ENCODE peak calls at places on chromosomes 7 and 10, in six cellular contexts. J is heart left ventricle, G is neuronal stem cell, Z is cardiac muscle cell, P is PC-9, O is endodermal cell. D is an unnamed sample.

GRCh38 chr10:12631216-12631615 is 281.9 kb downstream of the CAMK1D start:
- DNase-seq in J (no peak), G (no peak), Z (peak), P (no peak), O (no peak), D (peak)

GRCh38 chr7:109939207-109939606 is 1151.7 kb upstream of the LRRN3 start:
- DNase-seq in J (no peak), G (no peak), Z (no peak), P (no peak), O (no peak), D (no peak)

GRCh38 chr10:36023939-36024338 is 381.8 kb upstream of the FZD8 start:
- DNase-seq in J (no peak), G (no peak), Z (peak), P (no peak), O (peak), D (no peak)

GRCh38 chr10:124228451-124228850 is 135.1 kb upstream of the CHST15 start:
- DNase-seq in J (no peak), G (no peak), Z (no peak), P (no peak), O (no peak), D (no peak)

GRCh38 chr7:130814753-130815152 is 80.7 kb upstream of the KLF14 start:
- DNase-seq in J (no peak), G (no peak), Z (peak), P (no peak), O (no peak), D (no peak)

GRCh38 chr7:67593807-67594206 is 597.2 kb downstream of the TYW1 start:
- DNase-seq in J (no peak), G (no peak), Z (no peak), P (no peak), O (no peak), D (no peak)

GRCh38 chr7:91128574-91129348 is 135.5 kb upstream of the FZD1 start:
- DNase-seq in J (no peak), G (no peak), Z (peak), P (no peak), O (peak), D (no peak)

GRCh38 chr10:131146790-131147189 is 164.7 kb downstream of the TCERG1L start:
- DNase-seq in J (no peak), G (no peak), Z (no peak), P (no peak), O (no peak), D (no peak)

GRCh38 chr7:129617607-129618006 is 6.1 kb downstream of the NRF1 start:
- DNase-seq in J (no peak), G (no peak), Z (no peak), P (no peak), O (no peak), D (peak)

GRCh38 chr10:6402349-6402709 is 177.7 kb downstream of the PRKCQ start:
- DNase-seq in J (no peak), G (no peak), Z (no peak), P (no peak), O (no peak), D (no peak)

GRCh38 chr7:25887266-25887665 is 264.7 kb upstream of the NFE2L3 start:
- DNase-seq in J (no peak), G (no peak), Z (no peak), P (no peak), O (no peak), D (no peak)

GRCh38 chr7:140230517-140230861 is 53.7 kb upstream of the KDM7A start:
- DNase-seq in J (peak), G (peak), Z (no peak), P (no peak), O (peak), D (peak)

GRCh38 chr7:16318463-16318862 is 102.9 kb downstream of the CRPPA start:
- DNase-seq in J (no peak), G (no peak), Z (no peak), P (peak), O (no peak), D (no peak)

GRCh38 chr10:119456435-119456810 is 86.1 kb downstream of the RGS10 start:
- DNase-seq in J (no peak), G (no peak), Z (no peak), P (no peak), O (no peak), D (no peak)

GRCh38 chr10:97331304-97331703 is 3.2 kb downstream of the FRAT2 start:
- DNase-seq in J (no peak), G (no peak), Z (no peak), P (no peak), O (no peak), D (no peak)

GRCh38 chr7:21338728-21339164 is 89.1 kb upstream of the SP4 start:
- DNase-seq in J (no peak), G (no peak), Z (no peak), P (no peak), O (no peak), D (peak)

GRCh38 chr7:140640060-140640611 is 477 bp downstream of the DENND2A start:
- DNase-seq in J (peak), G (no peak), Z (peak), P (no peak), O (peak), D (no peak)

GRCh38 chr10:21487416-21488180 is 37.9 kb downstream of the SKIDA1 start:
- DNase-seq in J (no peak), G (no peak), Z (no peak), P (no peak), O (peak), D (no peak)

GRCh38 chr7:16345979-16346958 is 75.1 kb downstream of the CRPPA start:
- DNase-seq in J (no peak), G (no peak), Z (peak), P (peak), O (no peak), D (peak)

GRCh38 chr7:131011437-131011752 is 277.4 kb upstream of the KLF14 start:
- DNase-seq in J (no peak), G (no peak), Z (no peak), P (no peak), O (peak), D (no peak)

GRCh38 chr7:21999896-22000295 is 54.2 kb upstream of the CDCA7L start:
- DNase-seq in J (no peak), G (no peak), Z (no peak), P (no peak), O (no peak), D (no peak)

GRCh38 chr7:128783143-128783799 is 7.7 kb upstream of the OPN1SW start:
- DNase-seq in J (peak), G (no peak), Z (peak), P (peak), O (peak), D (no peak)

GRCh38 chr7:103824251-103824650 is 165.2 kb downstream of the RELN start:
- DNase-seq in J (no peak), G (no peak), Z (no peak), P (no peak), O (no peak), D (no peak)

DNA sequence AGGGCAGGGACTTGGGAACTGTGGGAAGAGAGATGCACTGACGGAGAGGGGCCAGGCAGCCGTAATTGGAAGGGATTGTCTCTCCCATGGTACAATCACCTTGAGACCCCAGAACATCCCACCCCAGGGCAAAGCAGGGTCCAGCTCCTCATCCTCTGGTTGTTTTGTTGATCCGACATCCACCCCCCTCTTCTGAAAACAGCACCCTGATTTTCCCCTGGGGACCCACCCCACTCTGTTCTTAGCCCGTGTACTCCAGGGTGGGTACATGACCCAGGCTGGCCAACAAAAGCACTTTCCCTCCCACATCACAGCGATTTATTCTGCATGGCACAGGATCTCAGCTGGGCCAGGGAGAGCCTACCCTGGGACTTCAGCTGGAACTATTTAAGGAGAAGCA is 14.1 kb downstream of the PDZD7 start:
- DNase-seq in J (no peak), G (no peak), Z (no peak), P (no peak), O (no peak), D (no peak)
- H3K4me3 ChIP-seq in J (no peak), G (no peak), Z (no peak), P (no peak), O (no peak), D (no peak)

GRCh38 chr10:86671419-86671818 is 3.1 kb downstream of the LDB3 start:
- DNase-seq in J (peak), G (no peak), Z (no peak), P (peak), O (no peak), D (peak)

GRCh38 chr10:86670876-86671275 is 2.6 kb downstream of the LDB3 start:
- DNase-seq in J (no peak), G (no peak), Z (no peak), P (no peak), O (no peak), D (no peak)

GRCh38 chr10:86673216-86673826 is 5.0 kb downstream of the LDB3 start:
- DNase-seq in J (no peak), G (no peak), Z (no peak), P (no peak), O (no peak), D (no peak)

GRCh38 chr10:86670290-86670811 is 2.0 kb downstream of the LDB3 start:
- DNase-seq in J (no peak), G (no peak), Z (no peak), P (no peak), O (no peak), D (no peak)

DNA sequence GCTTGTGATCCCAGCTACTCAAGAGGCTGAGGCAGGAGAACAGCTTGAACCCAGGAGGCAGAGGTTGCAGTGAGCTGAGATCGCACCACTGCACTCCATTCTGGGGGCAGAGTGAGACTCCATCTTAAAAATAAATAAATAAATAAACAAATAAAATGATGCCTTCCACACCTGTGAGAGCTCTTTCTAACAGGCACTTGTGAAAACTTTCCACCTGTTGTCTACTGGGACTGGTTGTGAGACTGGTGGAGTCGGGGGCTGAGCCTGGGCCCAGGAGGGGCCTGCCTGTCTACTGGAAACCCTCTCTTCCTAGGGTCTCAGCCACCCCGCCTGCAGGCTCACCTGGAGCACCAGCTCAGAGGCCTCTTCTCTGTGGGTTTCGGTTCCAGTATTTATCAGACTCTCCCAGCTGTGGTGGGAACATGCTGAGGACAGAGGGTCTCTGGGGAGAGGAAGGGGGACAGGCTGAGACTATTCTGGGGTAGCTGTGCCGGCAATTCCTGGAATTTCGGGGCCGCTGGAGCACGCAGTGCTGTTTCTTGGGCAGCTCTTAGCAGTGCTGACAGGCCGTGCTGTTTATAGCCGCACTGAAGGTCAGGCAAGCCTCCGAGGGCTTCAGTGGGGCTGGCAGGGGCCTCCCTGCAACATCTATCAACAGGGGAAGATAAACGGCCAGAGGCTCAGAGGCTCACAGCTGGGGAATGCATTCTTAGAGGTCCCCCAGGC is 3.8 kb downstream of the LDB3 start:
- DNase-seq in J (peak), G (no peak), Z (peak), P (no peak), O (no peak), D (no peak)
- H3K27ac ChIP-seq in J (peak), G (no peak), Z (peak), P (no peak), O (peak), D (no peak)

DNA sequence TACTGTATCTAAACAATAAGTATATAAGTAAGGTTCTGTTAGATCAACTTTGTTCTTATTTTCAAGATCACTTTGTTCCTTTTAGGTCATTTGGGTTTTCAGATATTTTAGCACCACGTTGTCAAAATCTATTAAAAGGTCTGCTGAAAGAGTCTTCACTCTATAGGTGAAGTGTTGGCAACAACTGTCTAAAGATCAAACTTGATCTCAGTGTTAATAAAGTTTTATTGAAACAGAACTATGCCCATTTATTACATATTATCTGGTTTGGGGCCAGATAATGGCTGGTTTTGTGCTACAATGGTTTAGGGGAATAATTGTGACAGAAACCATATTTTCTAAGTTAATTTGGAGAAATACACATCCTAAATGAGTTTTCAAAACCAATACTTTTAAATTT is 478.9 kb upstream of the GRM3 start:
- DNase-seq in J (no peak), G (no peak), Z (no peak), P (no peak), O (no peak), D (no peak)
- H3K4me3 ChIP-seq in J (no peak), G (no peak), Z (no peak), P (no peak), O (no peak), D (no peak)

GRCh38 chr10:132587175-132587574 is 49.6 kb downstream of the INPP5A start:
- DNase-seq in J (peak), G (no peak), Z (no peak), P (no peak), O (no peak), D (no peak)

GRCh38 chr10:132589015-132589414 is 51.4 kb downstream of the INPP5A start:
- DNase-seq in J (no peak), G (no peak), Z (no peak), P (no peak), O (no peak), D (no peak)

GRCh38 chr10:132586731-132587130 is 49.1 kb downstream of the INPP5A start:
- DNase-seq in J (peak), G (no peak), Z (no peak), P (no peak), O (no peak), D (no peak)

GRCh38 chr10:132589681-132590080 is 52.1 kb downstream of the INPP5A start:
- DNase-seq in J (no peak), G (no peak), Z (no peak), P (no peak), O (no peak), D (no peak)

DNA sequence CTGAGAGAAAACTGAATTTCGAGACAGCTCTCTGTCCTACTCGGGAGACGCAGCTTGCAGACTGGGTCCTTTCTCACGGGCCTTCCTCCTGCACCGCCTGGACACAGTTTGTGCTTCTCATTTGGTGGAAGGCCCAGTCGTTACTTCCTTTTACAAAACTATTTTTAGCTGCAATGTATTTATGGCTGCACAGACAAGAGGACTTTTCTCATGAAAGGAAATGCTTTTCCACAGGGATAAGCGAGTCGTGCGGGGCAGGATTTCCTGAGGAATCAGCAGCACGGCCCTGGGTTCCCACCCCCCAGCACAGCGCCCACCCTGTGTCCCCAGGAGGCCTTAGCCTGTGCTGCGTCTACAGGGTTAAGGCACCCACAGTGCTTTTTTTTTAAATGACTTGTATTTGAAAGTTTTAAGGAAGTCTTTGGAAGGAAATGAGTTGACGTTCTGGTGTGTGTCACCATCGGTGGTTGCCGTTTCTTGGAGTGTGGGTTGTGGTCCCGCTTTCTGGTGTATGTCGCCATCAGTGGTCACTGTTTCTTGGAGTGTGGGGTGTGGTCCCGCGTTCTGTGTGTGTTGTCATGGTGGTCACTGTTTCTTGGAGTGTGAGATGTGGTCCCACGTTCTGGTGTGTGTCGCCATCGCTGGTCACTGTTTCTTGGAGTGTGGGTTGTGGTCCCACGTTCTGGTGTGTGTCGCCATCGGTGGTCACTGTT is 50.9 kb downstream of the INPP5A start:
- DNase-seq in J (no peak), G (no peak), Z (peak), P (no peak), O (no peak), D (no peak)
- H3K27ac ChIP-seq in J (peak), G (no peak), Z (peak), P (no peak), O (no peak), D (peak)

D was measured in small intestine.